ENCODE peak calls at places on chromosomes 16 and 17, in ten cellular contexts. One of them, this sample, is unnamed.

GRCh38 chr17:61461586-61461966 is 9.4 kb downstream of the TBX4 start:
- DNase-seq in fibroblast of villous mesenchyme: no peak
- DNase-seq in AG10803: no peak
- DNase-seq in lower lobe of right lung: no peak
- DNase-seq in GM20000: no peak
- DNase-seq in breast epithelium: no peak
- DNase-seq in fibroblast of lung: no peak
- DNase-seq in IMR-90: no peak
- DNase-seq in WTC11: no peak
- DNase-seq in body of pancreas: no peak
- DNase-seq in this sample: no peak

GRCh38 chr16:30786936-30787612 is at the start of gene ZNF629:
- DNase-seq in breast epithelium: peak
- DNase-seq in fibroblast of villous mesenchyme: peak
- DNase-seq in body of pancreas: peak
- DNase-seq in fibroblast of lung: peak
- DNase-seq in lower lobe of right lung: peak
- DNase-seq in AG10803: peak
- DNase-seq in IMR-90: peak
- DNase-seq in GM20000: peak
- DNase-seq in WTC11: peak
- DNase-seq in this sample: peak

GRCh38 chr17:82300707-82301270 is 16.6 kb downstream of the CD7 start:
- DNase-seq in fibroblast of lung: peak
- DNase-seq in GM20000: peak
- DNase-seq in lower lobe of right lung: peak
- DNase-seq in WTC11: peak
- DNase-seq in body of pancreas: peak
- DNase-seq in breast epithelium: peak
- DNase-seq in AG10803: peak
- DNase-seq in IMR-90: peak
- DNase-seq in fibroblast of villous mesenchyme: peak
- DNase-seq in this sample: peak

GRCh38 chr16:81175325-81175891 is 63.1 kb upstream of the BCO1 start:
- DNase-seq in AG10803: peak
- DNase-seq in breast epithelium: no peak
- DNase-seq in lower lobe of right lung: no peak
- DNase-seq in WTC11: no peak
- DNase-seq in fibroblast of villous mesenchyme: peak
- DNase-seq in fibroblast of lung: peak
- DNase-seq in body of pancreas: no peak
- DNase-seq in GM20000: no peak
- DNase-seq in IMR-90: peak
- DNase-seq in this sample: peak

GRCh38 chr16:10213748-10214147 is 31.5 kb upstream of the GRIN2A start:
- DNase-seq in WTC11: no peak
- DNase-seq in breast epithelium: no peak
- DNase-seq in IMR-90: no peak
- DNase-seq in body of pancreas: no peak
- DNase-seq in GM20000: no peak
- DNase-seq in fibroblast of villous mesenchyme: no peak
- DNase-seq in lower lobe of right lung: no peak
- DNase-seq in fibroblast of lung: no peak
- DNase-seq in AG10803: no peak
- DNase-seq in this sample: no peak

GRCh38 chr17:30922235-30922993 is 669 bp downstream of the ADAP2 start:
- DNase-seq in WTC11: peak
- DNase-seq in AG10803: no peak
- DNase-seq in fibroblast of lung: no peak
- DNase-seq in lower lobe of right lung: peak
- DNase-seq in GM20000: peak
- DNase-seq in body of pancreas: peak
- DNase-seq in breast epithelium: no peak
- DNase-seq in fibroblast of villous mesenchyme: no peak
- DNase-seq in IMR-90: no peak
- DNase-seq in this sample: no peak

GRCh38 chr17:20924306-20924705 is 118.5 kb downstream of the USP22 start:
- DNase-seq in WTC11: no peak
- DNase-seq in lower lobe of right lung: no peak
- DNase-seq in fibroblast of villous mesenchyme: no peak
- DNase-seq in IMR-90: no peak
- DNase-seq in body of pancreas: no peak
- DNase-seq in fibroblast of lung: no peak
- DNase-seq in breast epithelium: no peak
- DNase-seq in GM20000: no peak
- DNase-seq in AG10803: no peak
- DNase-seq in this sample: no peak

GRCh38 chr16:53372942-53373871 is 61.1 kb upstream of the RBL2 start:
- DNase-seq in body of pancreas: peak
- DNase-seq in WTC11: peak
- DNase-seq in AG10803: no peak
- DNase-seq in fibroblast of lung: no peak
- DNase-seq in lower lobe of right lung: peak
- DNase-seq in fibroblast of villous mesenchyme: no peak
- DNase-seq in breast epithelium: peak
- DNase-seq in GM20000: peak
- DNase-seq in IMR-90: no peak
- DNase-seq in this sample: peak

GRCh38 chr16:8678068-8678927 is 3.9 kb downstream of the ABAT start:
- DNase-seq in GM20000: no peak
- DNase-seq in fibroblast of villous mesenchyme: peak
- DNase-seq in IMR-90: peak
- DNase-seq in lower lobe of right lung: no peak
- DNase-seq in AG10803: peak
- DNase-seq in WTC11: no peak
- DNase-seq in body of pancreas: no peak
- DNase-seq in fibroblast of lung: peak
- DNase-seq in breast epithelium: no peak
- DNase-seq in this sample: peak

GRCh38 chr16:28100810-28101532 is 37.5 kb upstream of the GSG1L start:
- DNase-seq in GM20000: no peak
- DNase-seq in fibroblast of lung: no peak
- DNase-seq in WTC11: no peak
- DNase-seq in fibroblast of villous mesenchyme: no peak
- DNase-seq in AG10803: no peak
- DNase-seq in breast epithelium: no peak
- DNase-seq in lower lobe of right lung: peak
- DNase-seq in body of pancreas: no peak
- DNase-seq in IMR-90: no peak
- DNase-seq in this sample: no peak

GRCh38 chr16:21638573-21638975 is 13.8 kb downstream of the IGSF6 start:
- DNase-seq in AG10803: peak
- DNase-seq in lower lobe of right lung: no peak
- DNase-seq in fibroblast of lung: peak
- DNase-seq in GM20000: peak
- DNase-seq in fibroblast of villous mesenchyme: peak
- DNase-seq in WTC11: no peak
- DNase-seq in breast epithelium: no peak
- DNase-seq in body of pancreas: no peak
- DNase-seq in IMR-90: peak
- DNase-seq in this sample: peak

GRCh38 chr16:87815567-87815966 is 49.8 kb upstream of the KLHDC4 start:
- DNase-seq in lower lobe of right lung: no peak
- DNase-seq in breast epithelium: no peak
- DNase-seq in GM20000: no peak
- DNase-seq in AG10803: no peak
- DNase-seq in fibroblast of villous mesenchyme: peak
- DNase-seq in body of pancreas: no peak
- DNase-seq in WTC11: no peak
- DNase-seq in fibroblast of lung: no peak
- DNase-seq in IMR-90: no peak
- DNase-seq in this sample: no peak
- TF ChIP-seq CTCF in lower lobe of right lung: no peak
- TF ChIP-seq CTCF in breast epithelium: no peak
- TF ChIP-seq CTCF in GM20000: no peak
- TF ChIP-seq CTCF in AG10803: no peak
- TF ChIP-seq CTCF in fibroblast of villous mesenchyme: peak
- TF ChIP-seq CTCF in body of pancreas: peak
- TF ChIP-seq CTCF in WTC11: no peak
- TF ChIP-seq CTCF in fibroblast of lung: no peak
- TF ChIP-seq CTCF in IMR-90: no peak
- TF ChIP-seq CTCF in this sample: no peak

DNA sequence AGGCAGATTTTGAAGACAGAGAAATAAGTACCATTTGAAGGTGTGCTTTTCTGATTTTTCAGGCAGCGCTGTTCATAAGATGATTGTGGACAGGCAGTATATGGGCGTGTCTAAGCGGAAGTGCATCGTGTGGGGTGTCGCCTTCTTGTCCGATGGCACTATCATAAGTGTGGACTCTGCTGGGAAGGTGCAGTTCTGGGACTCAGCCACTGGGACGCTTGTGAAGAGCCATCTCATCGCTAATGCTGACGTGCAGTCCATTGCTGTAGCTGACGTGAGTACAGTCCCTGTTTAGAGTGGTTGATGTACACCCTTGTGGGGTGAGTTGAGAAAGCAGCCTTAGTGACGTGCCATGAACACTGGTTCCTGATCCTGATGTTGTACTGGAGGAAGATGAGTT is 10.7 kb downstream of the UTP4 start:
- DNase-seq in fibroblast of lung: no peak
- DNase-seq in breast epithelium: no peak
- DNase-seq in WTC11: no peak
- DNase-seq in body of pancreas: no peak
- DNase-seq in GM20000: no peak
- DNase-seq in fibroblast of villous mesenchyme: no peak
- DNase-seq in IMR-90: no peak
- DNase-seq in lower lobe of right lung: no peak
- DNase-seq in AG10803: no peak
- DNase-seq in this sample: no peak
- TF ChIP-seq CTCF in fibroblast of lung: no peak
- TF ChIP-seq CTCF in breast epithelium: no peak
- TF ChIP-seq CTCF in WTC11: no peak
- TF ChIP-seq CTCF in body of pancreas: no peak
- TF ChIP-seq CTCF in GM20000: no peak
- TF ChIP-seq CTCF in fibroblast of villous mesenchyme: peak
- TF ChIP-seq CTCF in IMR-90: no peak
- TF ChIP-seq CTCF in lower lobe of right lung: no peak
- TF ChIP-seq CTCF in AG10803: no peak
- TF ChIP-seq CTCF in this sample: peak

GRCh38 chr17:18143044-18143936 is 34.7 kb downstream of the MYO15A start:
- DNase-seq in AG10803: no peak
- DNase-seq in fibroblast of villous mesenchyme: peak
- DNase-seq in WTC11: peak
- DNase-seq in IMR-90: peak
- DNase-seq in lower lobe of right lung: peak
- DNase-seq in GM20000: peak
- DNase-seq in body of pancreas: no peak
- DNase-seq in breast epithelium: no peak
- DNase-seq in fibroblast of lung: no peak
- DNase-seq in this sample: peak

GRCh38 chr17:18141210-18141803 is 32.8 kb downstream of the MYO15A start:
- DNase-seq in breast epithelium: no peak
- DNase-seq in IMR-90: peak
- DNase-seq in lower lobe of right lung: no peak
- DNase-seq in fibroblast of villous mesenchyme: peak
- DNase-seq in GM20000: peak
- DNase-seq in body of pancreas: peak
- DNase-seq in AG10803: peak
- DNase-seq in WTC11: no peak
- DNase-seq in fibroblast of lung: peak
- DNase-seq in this sample: peak

GRCh38 chr17:18140648-18141047 is 32.1 kb downstream of the MYO15A start:
- DNase-seq in GM20000: no peak
- DNase-seq in WTC11: no peak
- DNase-seq in body of pancreas: no peak
- DNase-seq in AG10803: no peak
- DNase-seq in IMR-90: no peak
- DNase-seq in fibroblast of villous mesenchyme: no peak
- DNase-seq in breast epithelium: no peak
- DNase-seq in fibroblast of lung: no peak
- DNase-seq in lower lobe of right lung: no peak
- DNase-seq in this sample: no peak

GRCh38 chr17:18144261-18144660 is 35.7 kb downstream of the MYO15A start:
- DNase-seq in body of pancreas: no peak
- DNase-seq in breast epithelium: no peak
- DNase-seq in fibroblast of villous mesenchyme: no peak
- DNase-seq in IMR-90: no peak
- DNase-seq in lower lobe of right lung: no peak
- DNase-seq in GM20000: no peak
- DNase-seq in AG10803: no peak
- DNase-seq in fibroblast of lung: no peak
- DNase-seq in WTC11: no peak
- DNase-seq in this sample: no peak

DNA sequence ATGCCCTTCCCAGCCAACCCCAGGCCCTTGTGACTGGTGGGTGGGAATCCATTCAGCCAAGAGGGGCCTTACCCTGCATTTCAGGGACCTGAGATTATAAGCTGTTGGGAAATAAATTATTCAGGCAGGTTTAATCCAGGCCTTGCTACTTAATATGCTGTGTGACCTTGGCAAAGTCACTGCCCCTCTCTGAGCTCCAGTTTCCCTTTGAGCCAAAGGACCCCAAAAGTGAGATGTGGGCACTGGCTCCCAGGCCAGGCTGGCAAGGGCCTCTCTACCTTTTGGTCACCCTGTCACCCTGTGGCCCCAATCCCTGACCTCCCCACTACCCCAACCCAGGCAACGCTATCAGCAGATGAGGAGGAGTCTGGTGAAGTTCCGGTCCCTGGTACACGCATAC is 33.9 kb downstream of the MYO15A start:
- DNase-seq in lower lobe of right lung: no peak
- DNase-seq in breast epithelium: no peak
- DNase-seq in GM20000: no peak
- DNase-seq in fibroblast of lung: no peak
- DNase-seq in WTC11: no peak
- DNase-seq in body of pancreas: no peak
- DNase-seq in AG10803: no peak
- DNase-seq in IMR-90: no peak
- DNase-seq in fibroblast of villous mesenchyme: no peak
- DNase-seq in this sample: no peak
- TF ChIP-seq CTCF in lower lobe of right lung: no peak
- TF ChIP-seq CTCF in breast epithelium: no peak
- TF ChIP-seq CTCF in GM20000: no peak
- TF ChIP-seq CTCF in fibroblast of lung: no peak
- TF ChIP-seq CTCF in WTC11: no peak
- TF ChIP-seq CTCF in body of pancreas: no peak
- TF ChIP-seq CTCF in AG10803: no peak
- TF ChIP-seq CTCF in IMR-90: no peak
- TF ChIP-seq CTCF in fibroblast of villous mesenchyme: no peak
- TF ChIP-seq CTCF in this sample: no peak

DNA sequence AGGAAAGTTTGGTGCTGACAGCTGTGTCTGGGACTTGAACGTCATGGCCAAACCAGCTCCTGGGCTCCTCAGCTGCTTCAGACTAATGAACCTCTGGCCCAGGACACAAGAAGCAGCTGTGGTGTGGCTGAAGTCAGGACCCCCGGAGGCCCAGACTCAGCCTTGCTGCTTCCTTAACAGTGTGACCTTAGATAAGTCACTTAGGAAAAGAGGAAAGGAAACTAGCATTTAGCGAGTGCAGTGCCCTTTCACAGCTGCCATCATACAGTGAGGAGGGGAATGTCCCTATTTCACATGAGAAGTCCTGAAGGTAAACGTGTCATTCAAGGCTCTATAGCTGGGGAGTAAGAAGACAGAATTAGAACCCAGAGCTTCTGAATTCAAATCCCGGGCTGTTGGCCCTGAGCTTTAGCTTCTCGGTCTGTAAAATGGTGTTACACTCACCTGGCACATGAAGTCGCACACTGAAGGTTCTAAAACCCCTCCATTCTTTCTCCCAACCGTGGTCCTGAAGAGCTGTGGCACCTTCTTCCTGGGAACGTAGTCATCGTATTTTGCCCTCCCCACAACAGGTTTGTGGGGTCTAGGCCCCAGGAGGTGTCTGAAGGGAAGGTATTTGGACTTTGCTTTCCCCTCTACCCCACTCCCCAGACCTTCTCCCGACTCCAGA is 910 bp upstream of the RAMP2 start:
- DNase-seq in AG10803: no peak
- DNase-seq in IMR-90: no peak
- DNase-seq in GM20000: peak
- DNase-seq in fibroblast of villous mesenchyme: no peak
- DNase-seq in body of pancreas: no peak
- DNase-seq in fibroblast of lung: no peak
- DNase-seq in lower lobe of right lung: no peak
- DNase-seq in WTC11: no peak
- DNase-seq in breast epithelium: no peak
- DNase-seq in this sample: no peak
- TF ChIP-seq CTCF in AG10803: no peak
- TF ChIP-seq CTCF in IMR-90: no peak
- TF ChIP-seq CTCF in GM20000: no peak
- TF ChIP-seq CTCF in fibroblast of villous mesenchyme: no peak
- TF ChIP-seq CTCF in body of pancreas: no peak
- TF ChIP-seq CTCF in fibroblast of lung: no peak
- TF ChIP-seq CTCF in lower lobe of right lung: no peak
- TF ChIP-seq CTCF in WTC11: no peak
- TF ChIP-seq CTCF in breast epithelium: no peak
- TF ChIP-seq CTCF in this sample: no peak